ENCODE peak calls at places on chromosomes 13 and 19, in four cellular contexts. One of them, this sample, is unnamed.

GRCh38 chr19:35666251-35666913 is at the start of gene UPK1A:
- DNase-seq in hepatocyte: no peak
- DNase-seq in foreskin fibroblast: no peak
- DNase-seq in CD8-positive, alpha-beta T cell: no peak
- DNase-seq in this sample: no peak

GRCh38 chr13:108947551-108948030 is 318.2 kb downstream of the MYO16 start:
- DNase-seq in hepatocyte: no peak
- DNase-seq in foreskin fibroblast: peak
- DNase-seq in CD8-positive, alpha-beta T cell: no peak
- DNase-seq in this sample: peak

GRCh38 chr13:34458756-34459462 is 483.2 kb upstream of the NBEA start:
- DNase-seq in hepatocyte: no peak
- DNase-seq in foreskin fibroblast: peak
- DNase-seq in CD8-positive, alpha-beta T cell: no peak
- DNase-seq in this sample: no peak

GRCh38 chr13:45863716-45864590 is 12.4 kb upstream of the SIAH3 start:
- DNase-seq in hepatocyte: no peak
- DNase-seq in foreskin fibroblast: no peak
- DNase-seq in CD8-positive, alpha-beta T cell: no peak
- DNase-seq in this sample: no peak

GRCh38 chr13:88651531-88651930 is 980.4 kb downstream of the SLITRK5 start:
- DNase-seq in hepatocyte: no peak
- DNase-seq in foreskin fibroblast: no peak
- DNase-seq in CD8-positive, alpha-beta T cell: no peak
- DNase-seq in this sample: no peak

GRCh38 chr13:25920931-25921330 is 130.9 kb downstream of the SHISA2 start:
- DNase-seq in hepatocyte: no peak
- DNase-seq in foreskin fibroblast: no peak
- DNase-seq in CD8-positive, alpha-beta T cell: no peak
- DNase-seq in this sample: no peak

GRCh38 chr19:36488816-36489138 is 584 bp downstream of the ZNF566 start:
- DNase-seq in hepatocyte: peak
- DNase-seq in foreskin fibroblast: peak
- DNase-seq in CD8-positive, alpha-beta T cell: no peak
- DNase-seq in this sample: no peak

GRCh38 chr19:38263696-38264485 is 482 bp upstream of the SPINT2 start:
- DNase-seq in hepatocyte: peak
- DNase-seq in foreskin fibroblast: peak
- DNase-seq in CD8-positive, alpha-beta T cell: peak
- DNase-seq in this sample: no peak

GRCh38 chr19:50264483-50265186 is 61.2 kb downstream of the MYH14 start:
- DNase-seq in hepatocyte: no peak
- DNase-seq in foreskin fibroblast: no peak
- DNase-seq in CD8-positive, alpha-beta T cell: no peak
- DNase-seq in this sample: no peak

GRCh38 chr19:58296086-58296485 is 9.1 kb upstream of the ERVK3-1 start:
- DNase-seq in hepatocyte: no peak
- DNase-seq in foreskin fibroblast: no peak
- DNase-seq in CD8-positive, alpha-beta T cell: no peak
- DNase-seq in this sample: no peak
- TF ChIP-seq CTCF in hepatocyte: no peak
- TF ChIP-seq CTCF in foreskin fibroblast: no peak
- TF ChIP-seq CTCF in CD8-positive, alpha-beta T cell: no peak
- TF ChIP-seq CTCF in this sample: no peak

GRCh38 chr13:102659168-102659713 is 35.6 kb downstream of the METTL21C start:
- DNase-seq in hepatocyte: no peak
- DNase-seq in foreskin fibroblast: no peak
- DNase-seq in CD8-positive, alpha-beta T cell: no peak
- DNase-seq in this sample: no peak

GRCh38 chr13:102654786-102655185 is 40.1 kb downstream of the METTL21C start:
- DNase-seq in hepatocyte: no peak
- DNase-seq in foreskin fibroblast: no peak
- DNase-seq in CD8-positive, alpha-beta T cell: no peak
- DNase-seq in this sample: no peak

GRCh38 chr13:102651892-102652291 is 43.0 kb downstream of the METTL21C start:
- DNase-seq in hepatocyte: peak
- DNase-seq in foreskin fibroblast: peak
- DNase-seq in CD8-positive, alpha-beta T cell: no peak
- DNase-seq in this sample: no peak

GRCh38 chr13:102658678-102659077 is 36.2 kb downstream of the METTL21C start:
- DNase-seq in hepatocyte: no peak
- DNase-seq in foreskin fibroblast: no peak
- DNase-seq in CD8-positive, alpha-beta T cell: no peak
- DNase-seq in this sample: no peak

GRCh38 chr13:102657630-102658029 is 37.2 kb downstream of the METTL21C start:
- DNase-seq in hepatocyte: no peak
- DNase-seq in foreskin fibroblast: no peak
- DNase-seq in CD8-positive, alpha-beta T cell: no peak
- DNase-seq in this sample: no peak
- TF ChIP-seq CTCF in hepatocyte: no peak
- TF ChIP-seq CTCF in foreskin fibroblast: no peak
- TF ChIP-seq CTCF in CD8-positive, alpha-beta T cell: peak
- TF ChIP-seq CTCF in this sample: peak

DNA sequence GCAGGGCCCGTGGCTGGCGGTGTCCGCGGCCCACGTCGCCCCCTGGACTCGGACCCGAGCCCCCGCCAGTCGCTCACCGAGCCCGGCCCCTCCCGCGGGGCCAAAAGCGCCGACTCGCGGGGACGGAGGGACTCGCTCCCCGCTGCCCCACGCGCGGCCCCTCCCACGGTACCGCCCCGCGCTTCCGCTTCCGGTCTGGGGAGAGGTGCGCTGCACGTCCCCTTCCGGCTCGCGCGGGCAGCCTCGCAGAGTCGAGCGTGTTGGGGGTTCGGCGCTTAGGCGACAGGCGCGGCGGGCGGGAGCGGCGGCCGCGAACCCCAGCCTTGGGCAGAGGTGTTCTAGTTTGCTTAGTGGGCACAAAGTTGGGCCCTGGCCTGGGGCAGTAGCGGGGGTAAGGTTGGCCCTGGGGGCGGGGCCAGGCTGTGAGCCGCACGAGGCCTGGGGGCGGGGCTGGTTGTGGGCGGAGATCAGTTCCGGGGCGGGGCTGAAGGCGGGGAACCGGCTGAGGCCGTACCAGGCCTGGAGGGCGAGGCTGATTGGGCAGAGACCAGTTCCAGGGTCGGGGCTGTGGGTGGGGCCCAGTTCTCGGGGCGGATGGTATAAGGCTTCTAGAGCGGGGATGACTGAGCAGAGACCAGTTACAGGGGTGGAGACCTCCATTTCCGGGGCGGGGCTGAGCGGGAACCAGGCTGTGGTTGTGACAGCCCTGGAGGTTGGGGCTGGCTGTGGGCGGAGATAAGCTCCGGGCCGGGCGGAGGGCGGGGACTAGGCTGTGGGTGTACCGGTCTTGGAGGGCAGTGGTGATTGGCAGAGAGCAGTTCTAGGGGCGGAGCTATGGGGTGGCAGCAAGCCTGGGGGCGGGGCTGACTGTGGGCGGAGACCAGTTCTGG is at the start of the genes MBD3L1 and ZNF558:
- DNase-seq in hepatocyte: peak
- DNase-seq in foreskin fibroblast: peak
- DNase-seq in CD8-positive, alpha-beta T cell: peak
- DNase-seq in this sample: peak
- TF ChIP-seq CTCF in hepatocyte: peak
- TF ChIP-seq CTCF in foreskin fibroblast: no peak
- TF ChIP-seq CTCF in CD8-positive, alpha-beta T cell: no peak
- TF ChIP-seq CTCF in this sample: no peak

DNA sequence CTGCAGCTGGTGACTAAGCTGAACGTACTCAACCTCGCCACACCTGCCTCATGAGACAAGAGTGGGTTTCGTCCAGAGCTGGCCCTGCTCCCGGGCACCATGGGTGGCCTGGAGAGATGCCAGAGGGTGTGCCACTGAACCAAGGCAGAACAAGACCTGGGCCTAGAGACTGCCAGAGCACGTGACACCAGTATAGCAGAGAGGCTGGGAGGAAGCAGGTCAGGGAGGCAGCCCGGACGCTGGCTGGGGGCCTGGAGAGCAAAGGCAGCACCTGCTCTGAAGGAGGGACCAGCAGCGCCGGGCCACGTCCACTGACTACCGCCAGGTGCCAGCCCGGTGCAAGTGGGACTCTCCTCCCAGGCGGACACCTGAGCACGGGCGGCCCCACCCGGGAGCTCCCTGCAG is 7.3 kb upstream of the C13orf46 start:
- DNase-seq in hepatocyte: no peak
- DNase-seq in foreskin fibroblast: no peak
- DNase-seq in CD8-positive, alpha-beta T cell: no peak
- DNase-seq in this sample: no peak
- TF ChIP-seq CTCF in hepatocyte: no peak
- TF ChIP-seq CTCF in foreskin fibroblast: no peak
- TF ChIP-seq CTCF in CD8-positive, alpha-beta T cell: no peak
- TF ChIP-seq CTCF in this sample: no peak

This sample was measured in AG09319.